ENCODE peak calls at places on chromosomes 13 and 19, in nine cellular contexts. S, I, L, X, Z, J, T, V and E are unnamed samples.

GRCh38 chr13:24389506-24389905 is 80.1 kb downstream of the C1QTNF9 start:
- DNase-seq in L (no peak), J (no peak), V (no peak), X (no peak), T (no peak), Z (peak; percentile 19), S (no peak), I (no peak), E (no peak)

GRCh38 chr13:96388598-96388997 is 298.7 kb downstream of the HS6ST3 start:
- DNase-seq in T (no peak), X (no peak), S (peak; percentile 21), J (no peak), Z (no peak), V (no peak), L (no peak), I (no peak), E (no peak)

GRCh38 chr19:55693336-55693974 is 18.4 kb downstream of the EPN1 start:
- DNase-seq in T (peak; percentile 19), X (no peak), I (no peak), V (no peak), S (no peak), J (no peak), L (no peak), Z (no peak), E (no peak)

GRCh38 chr13:42490676-42491075 is 83.3 kb upstream of the TNFSF11 start:
- DNase-seq in V (no peak), Z (no peak), X (no peak), I (no peak), T (no peak), J (no peak), S (no peak), L (no peak), E (no peak)

GRCh38 chr19:17719730-17720486 is 628 bp downstream of the MAP1S start:
- DNase-seq in V (no peak), T (peak; percentile 67), S (peak; percentile 43), I (no peak), Z (peak; percentile 74), X (peak; percentile 24), J (no peak), L (no peak), E (no peak)

GRCh38 chr19:57434386-57435061 is 601 bp upstream of the ZNF749 start:
- DNase-seq in L (no peak), T (no peak), X (no peak), I (no peak), Z (no peak), S (peak; percentile 80), V (no peak), J (no peak), E (no peak)

GRCh38 chr13:96650301-96650886 is 343.9 kb downstream of the OXGR1 start:
- DNase-seq in J (peak; percentile 73), S (no peak), L (no peak), I (no peak), T (no peak), X (no peak), Z (no peak), V (no peak), E (no peak)

GRCh38 chr13:41029629-41030028 is 10.5 kb upstream of the ELF1 start:
- DNase-seq in J (no peak), S (peak; percentile 70), L (no peak), Z (peak; percentile 63), I (no peak), X (no peak), V (no peak), T (no peak), E (no peak)

GRCh38 chr13:79679334-79679733 is 198.4 kb downstream of the NDFIP2 start:
- DNase-seq in X (peak; percentile 44), I (no peak), V (no peak), Z (peak; percentile 78), L (peak; percentile 73), J (peak; percentile 77), T (peak; percentile 67), S (peak; percentile 93), E (peak; percentile 4)

GRCh38 chr19:43789029-43789428 is 8.3 kb upstream of the KCNN4 start:
- DNase-seq in Z (peak; percentile 68), V (no peak), T (no peak), S (peak; percentile 80), L (no peak), I (no peak), J (peak; percentile 58), X (no peak), E (no peak)

GRCh38 chr19:40217027-40217810 is 965 bp downstream of the TTC9B start:
- DNase-seq in V (no peak), X (no peak), I (no peak), T (peak; percentile 56), J (no peak), S (peak; percentile 83), Z (no peak), L (no peak), E (no peak)

GRCh38 chr19:10855879-10856522 is 7.8 kb downstream of the C19orf38 start:
- DNase-seq in Z (peak; percentile 84), V (no peak), I (no peak), X (no peak), J (no peak), L (no peak), S (peak; percentile 77), T (no peak), E (no peak)

GRCh38 chr13:42360046-42360445 is 88.1 kb downstream of the AKAP11 start:
- DNase-seq in Z (no peak), S (no peak), L (no peak), J (no peak), V (no peak), I (no peak), T (no peak), X (no peak), E (no peak)

GRCh38 chr19:13937479-13938360 is 497 bp downstream of the PODNL1 start:
- DNase-seq in S (peak; percentile 37), L (no peak), X (no peak), Z (no peak), T (no peak), J (no peak), V (no peak), I (no peak), E (no peak)
- H3K27ac ChIP-seq in S (no peak overlapping the region), L (peak overlapping the region; percentile 78), X (no peak overlapping the region), Z (no peak overlapping the region), T (no peak overlapping the region), J (no peak overlapping the region), V (peak overlapping the region; percentile 31), I (no peak overlapping the region), E (no peak overlapping the region)

DNA sequence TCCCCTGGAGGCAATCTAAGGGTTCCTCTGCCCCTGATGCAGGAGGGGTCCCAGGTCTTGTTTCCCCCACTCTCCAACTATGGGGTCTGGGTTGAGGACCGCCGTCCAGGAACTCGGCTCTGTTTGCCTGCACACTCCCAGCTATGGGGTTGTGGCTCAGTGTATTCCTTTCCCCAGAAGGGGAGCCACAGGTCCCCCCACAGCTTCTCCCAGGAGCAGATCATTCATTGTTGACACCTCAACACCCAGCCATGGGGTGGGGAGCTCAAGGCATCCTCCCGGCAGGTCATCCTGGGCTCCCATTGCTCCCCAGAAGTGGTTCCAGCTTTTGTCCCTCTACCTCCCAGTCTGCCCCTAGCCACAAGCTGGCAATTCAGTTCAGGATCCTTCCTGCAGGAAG is 975 bp downstream of the ZNF358 start:
- DNase-seq in V (no peak), X (no peak), Z (no peak), L (no peak), J (no peak), T (no peak), I (no peak), S (no peak), E (no peak)
- H3K27ac ChIP-seq in V (peak overlapping the region; percentile 66), X (peak overlapping the region; percentile 87), Z (no peak overlapping the region), L (peak overlapping the region; percentile 100), J (peak overlapping the region; percentile 43), T (peak overlapping the region; percentile 77), I (no peak overlapping the region), S (no peak overlapping the region), E (peak overlapping the region; percentile 90)

DNA sequence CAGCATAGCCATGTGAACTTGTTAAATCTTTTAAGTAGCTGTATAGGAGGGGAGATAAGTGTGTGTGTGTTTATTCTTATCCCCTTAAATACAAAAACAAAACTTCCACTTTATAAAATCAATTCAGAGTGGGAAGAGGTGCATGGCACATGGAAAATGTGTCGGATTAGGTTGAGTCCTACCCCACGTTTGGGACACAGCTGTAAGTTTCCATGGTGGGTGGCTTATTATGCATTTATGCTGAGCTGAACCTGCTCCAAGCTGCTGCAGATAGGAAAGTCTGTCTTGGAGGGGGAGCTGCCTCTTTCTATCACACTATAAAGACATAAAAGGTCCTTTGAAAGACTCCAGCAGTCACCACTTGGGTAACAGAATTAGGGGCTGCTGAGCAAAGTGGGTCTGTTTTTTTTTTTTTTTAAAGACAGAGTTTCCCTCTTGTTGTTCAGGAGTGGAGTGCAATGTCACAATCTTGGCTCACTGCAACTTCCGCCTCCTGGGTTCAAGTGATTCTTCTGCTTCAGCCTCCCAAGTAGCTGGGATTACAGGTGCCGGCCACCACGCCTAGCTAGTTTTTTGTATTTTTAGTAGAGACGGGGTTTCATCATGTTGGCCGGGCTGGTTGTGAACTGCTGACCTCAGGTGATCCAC is 15.2 kb downstream of the ACTN4 start:
- DNase-seq in V (no peak), T (no peak), S (no peak), I (no peak), J (no peak), L (no peak), Z (no peak), X (no peak), E (no peak)
- H3K27ac ChIP-seq in V (peak overlapping the region; percentile 99), T (peak overlapping the region; percentile 93), S (peak overlapping the region; percentile 99), I (peak overlapping the region; percentile 31), J (no peak overlapping the region), L (peak overlapping the region; percentile 97), Z (no peak overlapping the region), X (peak overlapping the region; percentile 94), E (peak overlapping the region; percentile 84)

GRCh38 chr19:46416077-46416709 is 2.8 kb upstream of the CCDC8 start:
- DNase-seq in Z (no peak), J (peak; percentile 83), T (peak; percentile 91), X (peak; percentile 91), I (peak; percentile 67), S (peak; percentile 96), L (peak; percentile 80), V (peak; percentile 73), E (peak; percentile 44)
- H3K27ac ChIP-seq in Z (no peak overlapping the region), J (no peak overlapping the region), T (peak overlapping the region; percentile 65), X (peak overlapping the region; percentile 47), I (no peak overlapping the region), S (peak overlapping the region; percentile 89), L (peak overlapping the region; percentile 71), V (peak overlapping the region; percentile 79), E (no peak overlapping the region)

GRCh38 chr13:110258876-110259631 is 47.9 kb downstream of the COL4A1 start:
- DNase-seq in I (no peak), Z (no peak), J (peak; percentile 22), L (no peak), S (no peak), V (no peak), T (no peak), X (no peak), E (no peak)
- H3K27ac ChIP-seq in I (no peak overlapping the region), Z (no peak overlapping the region), J (peak overlapping the region; percentile 8), L (peak overlapping the region; percentile 56), S (no peak overlapping the region), V (peak overlapping the region; percentile 72), T (no peak overlapping the region), X (peak overlapping the region; percentile 4), E (no peak overlapping the region)